ENCODE peak calls at places on chromosomes 13 and 19, in nine cellular contexts. Q is uterus, K is stomach, X is breast epithelium, V is colonic mucosa, T is endodermal cell, H is SK-N-SH, Z is GM23338, C is left ventricle myocardium inferior. W is an unnamed sample.

GRCh38 chr19:7888145-7888825 is at the start of gene LRRC8E:
- DNase-seq in V (peak), K (peak), Q (no peak), H (peak), C (no peak), Z (peak), T (peak), X (peak), W (peak)

GRCh38 chr19:35501684-35502083 is 11.4 kb upstream of the KRTDAP start:
- DNase-seq in V (no peak), Q (peak), X (no peak), K (no peak), T (peak), Z (no peak), C (no peak), H (no peak), W (no peak)

GRCh38 chr13:75803175-75803611 is 167.1 kb downstream of the LMO7 start:
- DNase-seq in H (no peak), Z (peak), C (no peak), Q (no peak), T (peak), V (peak), K (peak), X (no peak), W (no peak)

GRCh38 chr13:87671824-87672603 is 843 bp downstream of the SLITRK5 start:
- DNase-seq in V (no peak), C (no peak), Z (peak), K (no peak), T (peak), H (peak), X (no peak), Q (no peak), W (no peak)

GRCh38 chr13:101499406-101499805 is 46.9 kb downstream of the ITGBL1 start:
- DNase-seq in V (no peak), K (no peak), Q (no peak), C (no peak), H (no peak), Z (no peak), T (no peak), X (no peak), W (no peak)

GRCh38 chr19:38250821-38251563 is 5.2 kb downstream of the PPP1R14A start:
- DNase-seq in V (peak), T (peak), Z (peak), K (peak), H (no peak), X (no peak), C (peak), Q (peak), W (no peak)

GRCh38 chr13:104085611-104086010 is 1019.4 kb upstream of the SLC10A2 start:
- DNase-seq in K (no peak), V (no peak), T (no peak), H (no peak), Q (no peak), C (no peak), X (no peak), Z (no peak), W (no peak)

GRCh38 chr19:8120636-8121480 is 28.5 kb downstream of the FBN3 start:
- DNase-seq in Z (peak), X (no peak), T (peak), K (no peak), C (no peak), V (no peak), H (no peak), Q (no peak), W (no peak)

GRCh38 chr13:100097821-100098220 is 8.9 kb downstream of the PCCA start:
- DNase-seq in Z (no peak), C (no peak), V (no peak), Q (no peak), H (no peak), K (no peak), T (no peak), X (no peak), W (no peak)

GRCh38 chr19:34316247-34316646 is 48.7 kb upstream of the GPI start:
- DNase-seq in V (no peak), H (no peak), Z (no peak), Q (no peak), X (no peak), K (no peak), T (no peak), C (no peak), W (no peak)

GRCh38 chr19:45464274-45464673 is 3.5 kb upstream of the FOSB start:
- DNase-seq in C (no peak), K (no peak), Q (no peak), Z (no peak), X (no peak), H (no peak), T (no peak), V (no peak), W (no peak)

GRCh38 chr13:50081106-50081898 is 66.1 kb downstream of the KCNRG start:
- DNase-seq in V (peak), Z (peak), X (no peak), T (peak), Q (peak), K (peak), H (peak), C (peak), W (no peak)
- TF ChIP-seq CTCF in V (no peak), Z (peak), X (no peak), T (peak), Q (no peak), K (no peak), H (peak), C (no peak), W (peak)

GRCh38 chr19:452829-453228 is 8.0 kb downstream of the SHC2 start:
- DNase-seq in H (no peak), V (no peak), X (no peak), C (no peak), T (no peak), K (no peak), Q (no peak), Z (no peak), W (no peak)
- H3K4me3 ChIP-seq in H (no peak), V (no peak), X (no peak), C (no peak), T (no peak), K (no peak), Q (no peak), Z (no peak), W (no peak)

GRCh38 chr19:5863030-5863665 is 7.2 kb downstream of the FUT5 start:
- DNase-seq in K (no peak), T (no peak), H (peak), Z (no peak), V (no peak), C (no peak), Q (no peak), X (no peak), W (no peak)

GRCh38 chr19:5867201-5868136 is 2.9 kb downstream of the FUT5 start:
- DNase-seq in Z (no peak), C (no peak), Q (no peak), X (no peak), H (no peak), V (no peak), T (no peak), K (no peak), W (no peak)

GRCh38 chr19:5865772-5866171 is 4.6 kb downstream of the FUT5 start:
- DNase-seq in V (no peak), K (no peak), T (no peak), Q (no peak), Z (no peak), X (no peak), H (peak), C (no peak), W (no peak)

GRCh38 chr19:5864013-5864720 is 6.2 kb downstream of the FUT5 start:
- DNase-seq in X (no peak), H (peak), C (no peak), T (no peak), K (no peak), Q (no peak), V (no peak), Z (no peak), W (no peak)

DNA sequence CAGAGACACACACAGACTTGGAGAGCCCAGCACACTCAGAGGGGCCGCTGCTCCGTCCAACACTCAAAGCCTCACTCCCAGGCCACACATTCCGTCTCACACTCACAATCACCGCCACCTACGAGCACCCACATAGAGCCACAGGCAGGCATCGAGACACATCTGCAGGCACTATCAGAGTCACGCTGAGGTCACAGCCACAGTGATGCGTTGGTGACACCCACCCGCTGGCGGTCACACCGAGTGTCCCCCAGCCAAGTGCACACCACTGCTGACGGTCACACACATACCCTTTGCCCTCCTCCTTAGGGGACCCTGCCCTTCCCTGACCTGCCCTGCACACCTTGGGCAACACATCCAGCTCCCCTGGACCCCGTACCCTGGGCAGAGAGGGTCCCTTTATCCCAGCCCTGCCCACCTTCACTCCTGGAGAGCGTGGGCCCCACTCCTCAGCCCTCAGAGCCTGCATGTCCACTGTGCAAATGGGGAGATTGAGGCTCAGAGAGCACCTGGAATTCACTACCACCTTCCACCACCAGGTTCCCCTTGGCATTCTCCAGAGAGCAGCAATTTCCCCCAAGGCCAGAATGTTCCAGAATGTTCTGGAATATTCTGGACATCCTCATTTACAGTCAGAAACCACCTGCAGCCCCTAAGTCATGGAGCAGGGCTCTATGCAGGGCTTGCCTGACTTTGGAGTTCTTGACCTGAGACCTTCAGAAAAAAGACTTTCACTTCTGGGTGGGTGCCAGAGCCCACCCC is 5.4 kb downstream of the FUT5 start:
- DNase-seq in V (no peak), K (no peak), C (no peak), H (peak), X (no peak), Q (no peak), Z (peak), T (no peak), W (no peak)
- TF ChIP-seq CTCF in V (no peak), K (no peak), C (no peak), H (peak), X (no peak), Q (no peak), Z (peak), T (peak), W (peak)

GRCh38 chr19:40642062-40642706 is 41.0 kb downstream of the LTBP4 start:
- DNase-seq in T (no peak), Z (no peak), H (no peak), C (no peak), K (no peak), X (no peak), Q (no peak), V (no peak), W (no peak)

GRCh38 chr19:40640744-40641143 is 39.6 kb downstream of the LTBP4 start:
- DNase-seq in Q (peak), K (no peak), T (no peak), C (peak), V (no peak), X (no peak), H (no peak), Z (no peak), W (no peak)

GRCh38 chr19:40641306-40641705 is 40.1 kb downstream of the LTBP4 start:
- DNase-seq in Q (peak), T (no peak), H (no peak), Z (no peak), X (no peak), K (no peak), V (no peak), C (peak), W (no peak)

GRCh38 chr19:40638327-40638726 is 37.2 kb downstream of the LTBP4 start:
- DNase-seq in X (no peak), Q (no peak), T (no peak), H (no peak), C (no peak), V (no peak), Z (no peak), K (no peak), W (no peak)

DNA sequence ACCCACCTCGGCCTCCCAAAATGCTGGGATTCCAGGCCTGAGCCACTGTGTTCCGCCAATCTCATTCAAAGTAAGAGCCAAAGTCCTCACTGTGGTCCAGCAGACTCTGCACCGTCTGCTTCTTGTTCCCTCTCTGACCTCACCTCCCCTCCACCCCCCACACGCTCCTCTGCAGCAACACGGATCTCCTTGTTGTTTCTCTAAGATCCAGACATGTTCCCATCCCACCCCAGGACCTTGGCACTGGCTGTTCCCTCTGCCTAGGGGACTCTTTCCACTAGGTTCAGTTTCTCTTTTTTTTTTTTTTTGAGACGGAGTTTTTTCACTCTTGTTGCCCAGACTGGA is 38.4 kb downstream of the LTBP4 start:
- DNase-seq in T (no peak), Q (peak), Z (no peak), X (no peak), H (no peak), K (no peak), V (no peak), C (no peak), W (no peak)
- H3K4me3 ChIP-seq in T (no peak), Q (no peak), Z (no peak), X (no peak), H (no peak), K (no peak), V (no peak), C (no peak), W (no peak)

W was measured in astrocyte of the cerebellum.